ENCODE peak calls at places on chromosomes 6 and 20, in eight cellular contexts. H is OCI-LY7; X is aorta; S is CD8-positive, alpha-beta T cell; B is mammary epithelial cell; V is Peyer's patch; A is H9; E is hepatocyte. Y is an unnamed sample.

GRCh38 chr6:105069821-105070445 is 109.9 kb downstream of the POPDC3 start:
- DNase-seq in S (no peak), E (no peak), V (no peak), A (no peak), B (peak; percentile 16), H (no peak), X (no peak), Y (no peak)

GRCh38 chr6:12776291-12776690 is 59.7 kb downstream of the PHACTR1 start:
- DNase-seq in X (no peak), V (no peak), H (no peak), B (no peak), S (no peak), A (no peak), E (no peak), Y (no peak)

GRCh38 chr6:2149370-2150006 is 95.9 kb downstream of the GMDS start:
- DNase-seq in B (no peak), V (no peak), H (no peak), E (no peak), X (no peak), S (no peak), A (no peak), Y (no peak)

GRCh38 chr6:41939848-41940758 is 1.5 kb downstream of the CCND3 start:
- DNase-seq in X (no peak), V (no peak), H (peak; percentile 45), S (no peak), B (peak; percentile 18), E (peak; percentile 78), A (peak; percentile 54), Y (peak; percentile 52)

GRCh38 chr20:41222299-41222698 is 85.0 kb downstream of the PLCG1 start:
- DNase-seq in H (no peak), S (no peak), B (no peak), A (no peak), E (no peak), V (no peak), X (no peak), Y (no peak)

GRCh38 chr6:138426500-138427123 is 22.6 kb downstream of the HEBP2 start:
- DNase-seq in E (no peak), X (no peak), A (no peak), H (no peak), V (no peak), S (no peak), B (no peak), Y (no peak)

GRCh38 chr6:64477311-64477850 is 841.8 kb downstream of the PHF3 start:
- DNase-seq in B (no peak), A (no peak), X (no peak), S (no peak), H (no peak), V (no peak), E (no peak), Y (no peak)

GRCh38 chr20:45098096-45098773 is 2.7 kb downstream of the KCNS1 start:
- DNase-seq in H (no peak), S (no peak), X (no peak), A (peak; percentile 88), E (peak; percentile 47), B (no peak), V (no peak), Y (peak; percentile 65)

GRCh38 chr20:2340823-2341222 is 39.9 kb upstream of the TGM6 start:
- DNase-seq in A (no peak), S (no peak), B (no peak), E (no peak), H (no peak), X (no peak), V (no peak), Y (no peak)

GRCh38 chr6:43963203-43963602 is 164.0 kb downstream of the MRPL14 start:
- DNase-seq in V (no peak), B (no peak), X (no peak), E (no peak), H (no peak), S (no peak), A (peak; percentile 19), Y (no peak)

GRCh38 chr6:19803331-19804330 is 33.5 kb upstream of the ID4 start:
- DNase-seq in E (peak; percentile 18), V (no peak), H (peak; percentile 42), B (no peak), A (no peak), X (no peak), S (no peak), Y (no peak)

GRCh38 chr6:141956868-141957267 is 175.9 kb upstream of the GJE1 start:
- DNase-seq in E (no peak), X (no peak), V (no peak), S (no peak), A (no peak), H (no peak), B (no peak), Y (no peak)

GRCh38 chr6:110878751-110879539 is 4.4 kb downstream of the AMD1 start:
- DNase-seq in H (peak; percentile 54), V (peak; percentile 42), B (no peak), A (no peak), S (no peak), E (peak; percentile 56), X (no peak), Y (peak; percentile 22)

GRCh38 chr6:29974901-29975560 is 32.7 kb downstream of the HLA-A start:
- DNase-seq in A (peak; percentile 45), H (no peak), B (no peak), V (no peak), X (no peak), E (no peak), S (no peak), Y (no peak)

GRCh38 chr6:15207923-15208322 is 37.9 kb upstream of the JARID2 start:
- DNase-seq in H (no peak), B (no peak), E (no peak), A (peak; percentile 76), V (no peak), X (no peak), S (no peak), Y (no peak)

GRCh38 chr20:12383770-12384304 is 466.1 kb downstream of the BTBD3 start:
- DNase-seq in A (no peak), S (no peak), B (no peak), H (no peak), E (no peak), V (no peak), X (no peak), Y (no peak)

GRCh38 chr20:16821211-16822089 is 73.3 kb downstream of the OTOR start:
- DNase-seq in E (peak; percentile 60), V (no peak), B (peak; percentile 28), S (no peak), H (peak; percentile 57), A (peak; percentile 57), X (no peak), Y (no peak)

GRCh38 chr6:16436550-16436949 is 198.2 kb downstream of the GMPR start:
- DNase-seq in H (no peak), X (no peak), B (no peak), V (peak; percentile 43), S (no peak), A (no peak), E (no peak), Y (no peak)

GRCh38 chr20:17916365-17916996 is 52.1 kb downstream of the SNX5 start:
- DNase-seq in B (no peak), E (no peak), A (no peak), S (no peak), V (no peak), X (peak; percentile 57), H (no peak), Y (no peak)

DNA sequence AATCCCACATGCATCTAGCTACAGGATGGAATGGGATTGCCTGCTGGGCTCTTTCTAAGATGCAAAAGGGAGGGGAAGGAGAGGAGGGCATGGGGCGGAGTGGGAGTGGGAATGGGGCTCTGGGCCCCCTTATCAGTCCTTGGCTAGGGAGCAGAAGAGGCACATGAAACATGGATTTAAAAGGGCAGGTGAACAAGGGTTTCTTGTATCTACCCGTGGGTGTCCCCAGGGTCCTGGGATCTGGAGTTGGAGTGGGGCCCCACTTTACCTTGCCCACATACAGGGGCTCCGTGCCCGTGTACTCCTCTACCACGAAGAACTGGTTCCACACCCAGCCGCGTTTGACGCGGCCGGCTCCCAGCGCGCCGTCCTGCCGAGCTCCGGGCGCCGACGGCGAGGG is 57.5 kb downstream of the CDH22 start:
- DNase-seq in E (no peak), B (no peak), V (no peak), H (no peak), S (no peak), X (no peak), A (no peak), Y (no peak)
- H3K9me3 ChIP-seq in E (no peaks in the 10 kb centered on the region), B (no peaks in the 10 kb centered on the region), V (no peaks in the 10 kb centered on the region), H (no peaks in the 10 kb centered on the region), S (no peaks in the 10 kb centered on the region), X (peaks cover 2% of the 10 kb centered on the region), A (no peaks in the 10 kb centered on the region), Y (no peaks in the 10 kb centered on the region)

DNA sequence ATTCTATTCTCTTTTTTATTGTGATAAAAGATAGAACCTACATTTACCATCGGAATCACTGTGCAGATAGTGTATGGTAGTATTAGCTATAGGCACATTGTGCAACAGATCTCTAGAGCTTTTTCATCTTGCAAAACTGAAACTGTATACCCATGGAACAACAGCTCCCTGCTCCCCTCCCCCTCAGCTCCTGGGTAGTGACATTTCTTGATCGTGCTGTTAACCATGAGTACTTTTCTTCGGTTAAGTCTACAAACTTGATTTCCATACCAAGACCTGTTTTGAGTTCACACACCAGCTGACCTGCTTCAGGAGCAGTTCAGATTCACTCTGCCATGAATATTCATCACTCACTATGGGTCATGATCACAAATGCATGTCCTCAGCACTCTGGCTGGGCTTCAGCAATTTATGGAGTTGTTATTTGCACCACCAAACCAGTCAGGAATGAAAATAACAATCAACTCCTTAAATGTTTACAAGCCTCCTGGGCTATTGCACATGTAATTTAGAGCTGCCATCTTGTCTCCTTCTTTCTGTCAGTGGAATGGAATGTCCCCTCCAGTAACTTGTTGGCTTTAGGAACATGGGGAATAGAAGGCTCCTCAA is 32.8 kb downstream of the PRDM1 start:
- DNase-seq in X (no peak), S (no peak), H (no peak), E (no peak), B (no peak), V (no peak), A (no peak), Y (no peak)
- H3K27ac ChIP-seq in X (no peak overlapping the region), S (no peak overlapping the region), H (no peak overlapping the region), E (peak overlapping the region; percentile 82), B (no peak overlapping the region), V (no peak overlapping the region), A (no peak overlapping the region), Y (no peak overlapping the region)

DNA sequence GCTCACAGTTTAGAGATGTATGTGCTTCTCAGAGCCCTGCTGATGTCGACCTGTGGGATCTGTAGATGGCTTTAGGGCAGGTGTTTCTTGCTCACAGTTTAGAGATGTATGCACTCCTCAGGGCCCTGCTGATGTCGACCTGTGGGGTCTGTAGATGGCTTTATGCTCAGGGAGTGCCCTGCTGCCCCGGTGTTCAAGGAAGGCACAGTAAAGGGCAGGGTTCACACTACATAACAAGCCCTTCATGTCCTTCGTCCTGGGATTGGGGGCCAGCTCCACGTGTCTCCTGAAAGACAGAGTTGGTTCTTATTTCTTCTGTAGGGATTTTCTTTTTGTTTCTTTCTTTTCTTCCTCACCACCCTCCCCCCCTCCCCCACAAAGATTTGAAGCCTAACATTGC is 91.1 kb downstream of the SMOC2 start:
- DNase-seq in X (no peak), A (no peak), V (no peak), B (no peak), E (no peak), S (no peak), H (no peak), Y (no peak)
- H3K9me3 ChIP-seq in X (no peaks in the 10 kb centered on the region), A (no peaks in the 10 kb centered on the region), V (no peaks in the 10 kb centered on the region), B (peaks cover 19% of the 10 kb centered on the region), E (no peaks in the 10 kb centered on the region), S (no peaks in the 10 kb centered on the region), H (no peaks in the 10 kb centered on the region), Y (no peaks in the 10 kb centered on the region)

GRCh38 chr20:5557123-5557522 is 193.1 kb upstream of the SHLD1 start:
- DNase-seq in A (peak; percentile 66), S (peak; percentile 18), X (peak; percentile 54), H (peak; percentile 75), V (peak; percentile 30), E (peak; percentile 57), B (peak; percentile 11), Y (no peak)

GRCh38 chr20:5559937-5560336 is 190.3 kb upstream of the SHLD1 start:
- DNase-seq in B (no peak), X (no peak), V (no peak), A (no peak), H (no peak), S (no peak), E (no peak), Y (no peak)
- H3K27ac ChIP-seq in B (no peak overlapping the region), X (no peak overlapping the region), V (no peak overlapping the region), A (no peak overlapping the region), H (no peak overlapping the region), S (no peak overlapping the region), E (no peak overlapping the region), Y (no peak overlapping the region)